ENCODE peak calls at places on chromosome 1, in ten cellular contexts. P is neural progenitor cell; E is HCT116; D is OCI-LY7; S is CD8-positive, alpha-beta T cell; I is cardiac muscle cell; F is pancreas; T is Peyer's patch; V is Caco-2; A is GM23338. U is an unnamed sample.

GRCh38 chr1:111441573-111442192 is 7.4 kb downstream of the WDR77 start:
- DNase-seq in P (peak), E (no peak), D (peak), S (peak), I (peak), F (no peak), T (no peak), V (peak), A (peak), U (peak)

GRCh38 chr1:245710961-245711903 is 556.4 kb downstream of the KIF26B start:
- DNase-seq in P (peak), E (no peak), D (no peak), S (no peak), I (no peak), F (no peak), T (no peak), V (no peak), A (peak), U (no peak)

GRCh38 chr1:178353524-178353923 is 143.2 kb downstream of the CLEC20A start:
- DNase-seq in P (no peak), E (no peak), D (no peak), S (no peak), I (no peak), F (no peak), T (no peak), V (no peak), A (no peak), U (no peak)

GRCh38 chr1:154463512-154463990 is 38.5 kb upstream of the TDRD10 start:
- DNase-seq in P (no peak), E (no peak), D (no peak), S (peak), I (no peak), F (no peak), T (no peak), V (no peak), A (no peak), U (no peak)

GRCh38 chr1:113686891-113687624 is 72.2 kb downstream of the PHTF1 start:
- DNase-seq in P (no peak), E (no peak), D (no peak), S (no peak), I (no peak), F (no peak), T (no peak), V (no peak), A (no peak), U (no peak)

GRCh38 chr1:178532392-178532791 is 19.5 kb downstream of the TEX35 start:
- DNase-seq in P (peak), E (peak), D (peak), S (peak), I (peak), F (peak), T (peak), V (peak), A (peak), U (peak)

GRCh38 chr1:58592521-58593134 is 15.6 kb upstream of the TACSTD2 start:
- DNase-seq in P (no peak), E (no peak), D (no peak), S (no peak), I (no peak), F (peak), T (no peak), V (no peak), A (no peak), U (no peak)

GRCh38 chr1:240399381-240399780 is 212.6 kb downstream of the GREM2 start:
- DNase-seq in P (peak), E (no peak), D (no peak), S (no peak), I (peak), F (no peak), T (no peak), V (no peak), A (no peak), U (no peak)

GRCh38 chr1:54547601-54548388 is at the start of gene ACOT11:
- DNase-seq in P (peak), E (no peak), D (no peak), S (no peak), I (peak), F (peak), T (no peak), V (no peak), A (peak), U (no peak)

GRCh38 chr1:114558548-114558947 is 22.9 kb downstream of the BCAS2 start:
- DNase-seq in P (peak), E (peak), D (peak), S (no peak), I (peak), F (no peak), T (no peak), V (no peak), A (peak), U (peak)

GRCh38 chr1:235974616-235975015 is 90.3 kb downstream of the NID1 start:
- DNase-seq in P (no peak), E (no peak), D (no peak), S (no peak), I (no peak), F (no peak), T (no peak), V (no peak), A (no peak), U (no peak)

DNA sequence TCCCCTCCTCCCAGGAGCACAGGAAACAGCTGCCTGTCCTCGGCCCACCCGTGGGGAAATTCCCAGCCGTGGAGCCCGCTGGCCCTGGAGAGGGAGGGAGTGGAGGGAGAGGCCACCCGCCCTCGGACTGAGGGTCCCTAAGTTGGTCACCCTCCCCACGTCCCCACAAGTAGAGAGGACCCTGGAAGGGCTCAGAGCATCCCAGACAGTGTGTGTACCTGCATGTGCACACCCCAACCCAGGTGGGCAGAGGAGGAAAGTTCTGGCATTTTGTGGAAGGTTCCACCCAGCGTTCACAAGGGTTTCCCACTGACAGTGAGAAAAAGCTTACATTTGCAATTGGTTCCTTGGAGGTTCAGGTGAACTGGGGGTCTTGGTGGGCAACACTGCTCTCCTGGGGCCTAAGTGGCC is 1.3 kb upstream of the TNFRSF4 start:
- DNase-seq in P (no peak), E (no peak), D (no peak), S (no peak), I (no peak), F (no peak), T (no peak), V (no peak), A (no peak), U (no peak)
- TF ChIP-seq CTCF in P (no peak), E (no peak), D (no peak), S (no peak), I (no peak), F (no peak), T (no peak), V (no peak), A (no peak), U (no peak)

GRCh38 chr1:12619396-12620141 is 1.6 kb upstream of the DHRS3 start:
- DNase-seq in P (peak), E (peak), D (peak), S (peak), I (peak), F (peak), T (peak), V (peak), A (peak), U (peak)
- TF ChIP-seq CTCF in P (peak), E (no peak), D (peak), S (peak), I (peak), F (peak), T (peak), V (peak), A (peak), U (peak)

GRCh38 chr1:169586395-169587255 is at the start of gene F5:
- DNase-seq in P (peak), E (peak), D (peak), S (peak), I (peak), F (peak), T (peak), V (peak), A (peak), U (peak)
- TF ChIP-seq CTCF in P (peak), E (peak), D (peak), S (peak), I (peak), F (peak), T (peak), V (peak), A (peak), U (peak)

GRCh38 chr1:159839135-159839849 is 12.6 kb downstream of the SLAMF8 start:
- DNase-seq in P (no peak), E (no peak), D (no peak), S (no peak), I (no peak), F (no peak), T (no peak), V (no peak), A (no peak), U (no peak)

GRCh38 chr1:159838715-159839114 is 12.0 kb downstream of the SLAMF8 start:
- DNase-seq in P (no peak), E (no peak), D (no peak), S (no peak), I (no peak), F (no peak), T (no peak), V (no peak), A (no peak), U (no peak)

GRCh38 chr1:159835366-159835765 is 8.7 kb downstream of the SLAMF8 start:
- DNase-seq in P (no peak), E (no peak), D (no peak), S (no peak), I (no peak), F (no peak), T (no peak), V (no peak), A (no peak), U (no peak)

GRCh38 chr1:159832309-159832708 is 5.6 kb downstream of the SLAMF8 start:
- DNase-seq in P (no peak), E (no peak), D (no peak), S (no peak), I (no peak), F (no peak), T (no peak), V (no peak), A (no peak), U (no peak)

DNA sequence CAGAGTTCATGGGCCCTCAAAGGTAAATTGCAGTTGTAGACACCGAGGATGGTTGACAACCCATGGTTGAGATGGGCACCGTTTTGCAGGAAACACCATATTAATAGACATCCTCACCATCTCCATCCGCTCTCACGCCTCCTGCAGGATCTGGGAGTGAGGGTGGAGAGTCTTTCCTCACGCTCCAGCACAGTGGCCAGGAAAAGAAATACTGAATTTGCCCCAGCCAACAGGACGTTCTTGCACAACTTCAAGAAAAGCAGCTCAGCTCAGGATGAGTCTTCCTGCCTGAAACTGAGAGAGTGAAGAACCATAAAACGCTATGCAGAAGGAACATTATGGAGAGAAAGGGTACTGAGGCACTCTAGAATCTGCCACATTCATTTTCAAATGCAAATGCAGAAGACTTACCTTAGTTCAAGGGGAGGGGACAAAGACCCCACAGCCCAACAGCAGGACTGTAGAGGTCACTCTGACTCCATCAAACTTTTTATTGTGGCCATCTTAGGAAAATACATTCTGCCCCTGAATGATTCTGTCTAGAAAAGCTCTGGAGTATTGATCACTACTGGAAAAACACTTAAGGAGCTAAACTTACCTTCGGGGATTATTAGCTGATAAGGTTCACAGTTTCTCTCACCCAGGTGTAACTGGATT is 9.3 kb downstream of the SLAMF8 start:
- DNase-seq in P (no peak), E (no peak), D (peak), S (no peak), I (no peak), F (no peak), T (no peak), V (no peak), A (peak), U (no peak)
- TF ChIP-seq CTCF in P (peak), E (peak), D (peak), S (no peak), I (peak), F (no peak), T (peak), V (peak), A (peak), U (no peak)